ENCODE peak calls at places on chromosomes 1 and 21, in nine cellular contexts. M, B, O, X, D, R, I, G and N are unnamed samples. For H3K9me3, the result is how much of the 10 kb centered on the place peaks cover.

GRCh38 chr1:52751589-52752306 is 25.5 kb downstream of the ZYG11B start:
- DNase-seq in M (peak), B (no peak), O (no peak), X (no peak), D (peak), R (peak), I (no peak), G (no peak), N (no peak)

GRCh38 chr1:89739013-89739843 is 81.6 kb upstream of the LRRC8D start:
- DNase-seq in M (peak), B (no peak), O (no peak), X (no peak), D (no peak), R (no peak), I (peak), G (no peak), N (no peak)

GRCh38 chr1:15975358-15975804 is 520 bp downstream of the ZBTB17 start:
- DNase-seq in M (peak), B (no peak), O (peak), X (peak), D (peak), R (peak), I (peak), G (no peak), N (peak)

GRCh38 chr1:184164529-184164928 is 113.0 kb downstream of the TSEN15 start:
- DNase-seq in M (no peak), B (no peak), O (no peak), X (no peak), D (no peak), R (no peak), I (peak), G (no peak), N (no peak)

GRCh38 chr1:234286206-234286605 is 87.0 kb upstream of the COA6 start:
- DNase-seq in M (no peak), B (no peak), O (no peak), X (no peak), D (no peak), R (no peak), I (no peak), G (no peak), N (no peak)

GRCh38 chr1:232335751-232336274 is 294.1 kb downstream of the SIPA1L2 start:
- DNase-seq in M (no peak), B (no peak), O (no peak), X (no peak), D (no peak), R (no peak), I (no peak), G (no peak), N (no peak)

GRCh38 chr21:24418671-24419070 is 1188.6 kb downstream of the MRPL39 start:
- DNase-seq in M (no peak), B (no peak), O (no peak), X (no peak), D (no peak), R (no peak), I (no peak), G (no peak), N (no peak)

GRCh38 chr21:46153259-46154154 is 1.9 kb downstream of the FTCD start:
- DNase-seq in M (no peak), B (no peak), O (peak), X (peak), D (peak), R (peak), I (peak), G (peak), N (peak)

GRCh38 chr21:37562920-37563640 is 196.5 kb downstream of the DYRK1A start:
- DNase-seq in M (no peak), B (no peak), O (no peak), X (peak), D (no peak), R (no peak), I (no peak), G (no peak), N (no peak)

GRCh38 chr21:39003982-39004775 is 179.1 kb downstream of the PSMG1 start:
- DNase-seq in M (peak), B (no peak), O (no peak), X (no peak), D (no peak), R (peak), I (peak), G (no peak), N (no peak)

GRCh38 chr1:29772584-29772983 is 536.3 kb downstream of the PTPRU start:
- DNase-seq in M (no peak), B (no peak), O (no peak), X (no peak), D (no peak), R (no peak), I (no peak), G (no peak), N (no peak)

GRCh38 chr1:168365719-168366474 is 85.2 kb downstream of the TBX19 start:
- DNase-seq in M (no peak), B (no peak), O (no peak), X (no peak), D (no peak), R (no peak), I (no peak), G (no peak), N (peak)

GRCh38 chr1:161773791-161774190 is 7.7 kb downstream of the ATF6 start:
- DNase-seq in M (no peak), B (no peak), O (no peak), X (no peak), D (no peak), R (no peak), I (no peak), G (no peak), N (no peak)

GRCh38 chr1:64686828-64687724 is 57.8 kb upstream of the RAVER2 start:
- DNase-seq in M (peak), B (peak), O (peak), X (no peak), D (peak), R (peak), I (no peak), G (no peak), N (peak)

GRCh38 chr1:105793541-105794146 is 1262.8 kb upstream of the PRMT6 start:
- DNase-seq in M (no peak), B (no peak), O (no peak), X (no peak), D (peak), R (peak), I (peak), G (no peak), N (peak)

GRCh38 chr1:20670936-20671335 is 9.8 kb upstream of the DDOST start:
- DNase-seq in M (no peak), B (no peak), O (no peak), X (no peak), D (no peak), R (no peak), I (no peak), G (no peak), N (no peak)

GRCh38 chr1:54742262-54742661 is 22.1 kb downstream of the PARS2 start:
- DNase-seq in M (peak), B (no peak), O (no peak), X (no peak), D (no peak), R (peak), I (peak), G (no peak), N (no peak)

GRCh38 chr1:114719424-114719787 is 2.8 kb upstream of the NRAS start:
- DNase-seq in M (no peak), B (no peak), O (no peak), X (no peak), D (no peak), R (no peak), I (peak), G (no peak), N (peak)

GRCh38 chr1:150807257-150807637 is 813 bp downstream of the CTSK start:
- DNase-seq in M (no peak), B (no peak), O (no peak), X (no peak), D (peak), R (peak), I (peak), G (no peak), N (no peak)

GRCh38 chr1:10623391-10624145 is 148.8 kb downstream of the PEX14 start:
- DNase-seq in M (no peak), B (no peak), O (no peak), X (no peak), D (no peak), R (no peak), I (peak), G (no peak), N (no peak)

GRCh38 chr21:27129694-27130093 is 162.8 kb upstream of the ADAMTS5 start:
- DNase-seq in M (no peak), B (no peak), O (no peak), X (no peak), D (no peak), R (no peak), I (no peak), G (no peak), N (no peak)

GRCh38 chr1:112247036-112247597 is 148.9 kb upstream of the CTTNBP2NL start:
- DNase-seq in M (no peak), B (no peak), O (no peak), X (no peak), D (no peak), R (no peak), I (no peak), G (no peak), N (no peak)

GRCh38 chr1:112702420-112703261 is 4.3 kb downstream of the RHOC start:
- DNase-seq in M (no peak), B (no peak), O (no peak), X (no peak), D (no peak), R (no peak), I (peak), G (no peak), N (no peak)

GRCh38 chr1:218485241-218485928 is 140.2 kb downstream of the TGFB2 start:
- DNase-seq in M (peak), B (no peak), O (no peak), X (no peak), D (no peak), R (no peak), I (no peak), G (no peak), N (peak)

GRCh38 chr1:167065481-167065880 is 24.7 kb downstream of the GPA33 start:
- DNase-seq in M (no peak), B (no peak), O (no peak), X (no peak), D (no peak), R (no peak), I (no peak), G (no peak), N (no peak)

GRCh38 chr1:76901158-76901767 is 34.0 kb downstream of the ST6GALNAC5 start:
- DNase-seq in M (peak), B (peak), O (peak), X (no peak), D (peak), R (peak), I (peak), G (no peak), N (peak)

GRCh38 chr1:54595956-54596498 is 27.3 kb downstream of the FAM151A start:
- DNase-seq in M (no peak), B (no peak), O (no peak), X (no peak), D (no peak), R (no peak), I (peak), G (no peak), N (no peak)

GRCh38 chr1:231970684-231971083 is 344.1 kb downstream of the DISC1 start:
- DNase-seq in M (no peak), B (no peak), O (no peak), X (no peak), D (peak), R (no peak), I (no peak), G (no peak), N (peak)

GRCh38 chr1:85582687-85583354 is 2.3 kb downstream of the CCN1 start:
- DNase-seq in M (peak), B (no peak), O (no peak), X (no peak), D (no peak), R (peak), I (peak), G (no peak), N (peak)

GRCh38 chr1:156584813-156585212 is 5.3 kb downstream of the TTC24 start:
- DNase-seq in M (no peak), B (no peak), O (peak), X (no peak), D (no peak), R (no peak), I (peak), G (no peak), N (peak)

GRCh38 chr1:87279966-87280535 is 48.6 kb upstream of the LMO4 start:
- DNase-seq in M (peak), B (peak), O (no peak), X (no peak), D (peak), R (peak), I (no peak), G (no peak), N (peak)

GRCh38 chr1:79044974-79045650 is 38.6 kb upstream of the ADGRL4 start:
- DNase-seq in M (no peak), B (peak), O (no peak), X (no peak), D (peak), R (no peak), I (peak), G (no peak), N (no peak)

GRCh38 chr1:70319750-70320149 is 34.8 kb downstream of the ANKRD13C start:
- DNase-seq in M (peak), B (peak), O (peak), X (no peak), D (no peak), R (peak), I (no peak), G (no peak), N (peak)

GRCh38 chr1:32223683-32224082 is 1.5 kb downstream of the EIF3I start:
- DNase-seq in M (no peak), B (no peak), O (no peak), X (no peak), D (no peak), R (no peak), I (peak), G (no peak), N (no peak)

GRCh38 chr21:37522641-37523295 is 156.2 kb downstream of the DYRK1A start:
- DNase-seq in M (no peak), B (no peak), O (no peak), X (no peak), D (no peak), R (no peak), I (peak), G (no peak), N (no peak)

GRCh38 chr1:25355841-25356395 is 17.8 kb downstream of the TMEM50A start:
- DNase-seq in M (no peak), B (no peak), O (no peak), X (no peak), D (no peak), R (no peak), I (no peak), G (no peak), N (no peak)

GRCh38 chr1:44031051-44031899 is at the start of gene SLC6A9:
- DNase-seq in M (peak), B (no peak), O (no peak), X (peak), D (peak), R (peak), I (peak), G (peak), N (peak)

GRCh38 chr1:71350805-71351204 is 270.0 kb upstream of the ZRANB2 start:
- DNase-seq in M (peak), B (no peak), O (no peak), X (no peak), D (no peak), R (peak), I (no peak), G (no peak), N (peak)
- H3K9me3 ChIP-seq in M (under half), B (under half), O (under half), X (under half), D (under half), R (under half), I (under half), G (under half), N (under half)

DNA sequence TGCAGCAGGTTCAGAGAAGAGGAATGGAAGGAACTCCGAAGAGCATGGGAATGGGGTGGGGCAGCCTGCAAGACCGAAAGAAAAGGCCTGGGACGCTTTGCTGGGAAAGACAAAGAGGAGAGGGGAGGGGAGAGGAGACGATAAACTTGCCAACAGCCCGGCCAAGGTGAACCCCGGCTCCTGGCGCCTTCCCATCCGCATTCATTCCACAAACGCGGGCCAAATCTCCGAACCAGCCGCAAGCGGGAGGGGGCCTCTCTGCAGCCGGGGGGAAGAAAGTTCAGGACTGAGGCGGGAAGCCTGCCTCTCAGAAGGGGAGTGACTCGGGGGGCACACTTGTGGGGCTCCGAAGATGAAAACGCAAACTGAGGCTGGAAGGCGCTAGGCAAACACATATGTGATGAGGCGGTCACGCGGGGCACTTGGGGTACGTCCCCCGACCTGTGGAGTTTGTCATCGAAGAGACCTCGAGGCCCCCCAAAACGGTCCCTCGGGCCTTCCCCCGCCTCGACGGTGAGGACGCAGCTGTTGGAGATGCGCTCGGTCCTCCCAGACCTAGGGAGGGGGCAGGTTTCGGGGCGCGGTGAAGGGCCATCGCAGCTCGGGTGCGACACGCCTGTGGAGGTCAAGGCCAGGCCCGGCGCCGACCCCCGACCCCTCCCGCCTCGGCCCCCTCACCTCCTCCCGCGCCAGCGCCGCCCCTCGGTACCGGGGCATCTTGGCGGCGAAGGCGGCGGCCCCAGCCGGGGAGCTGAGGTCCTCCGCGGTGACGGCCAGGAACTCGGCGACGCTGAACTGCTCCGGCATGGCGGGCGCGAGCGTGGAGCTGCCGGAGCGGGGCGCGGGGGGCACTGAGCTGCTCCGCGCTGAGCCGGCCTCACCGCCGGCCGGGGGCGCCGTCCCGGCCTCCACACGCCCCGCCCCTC is at the start of gene ASAP3:
- DNase-seq in M (peak), B (no peak), O (no peak), X (peak), D (peak), R (peak), I (peak), G (peak), N (peak)
- TF ChIP-seq CTCF in M (peak), B (no peak), O (peak), X (no peak), D (no peak), R (peak), I (no peak), G (no peak), N (no peak)

GRCh38 chr21:40997831-40998230 is 150.9 kb upstream of the DSCAM start:
- DNase-seq in M (no peak), B (no peak), O (no peak), X (no peak), D (no peak), R (no peak), I (no peak), G (no peak), N (no peak)

DNA sequence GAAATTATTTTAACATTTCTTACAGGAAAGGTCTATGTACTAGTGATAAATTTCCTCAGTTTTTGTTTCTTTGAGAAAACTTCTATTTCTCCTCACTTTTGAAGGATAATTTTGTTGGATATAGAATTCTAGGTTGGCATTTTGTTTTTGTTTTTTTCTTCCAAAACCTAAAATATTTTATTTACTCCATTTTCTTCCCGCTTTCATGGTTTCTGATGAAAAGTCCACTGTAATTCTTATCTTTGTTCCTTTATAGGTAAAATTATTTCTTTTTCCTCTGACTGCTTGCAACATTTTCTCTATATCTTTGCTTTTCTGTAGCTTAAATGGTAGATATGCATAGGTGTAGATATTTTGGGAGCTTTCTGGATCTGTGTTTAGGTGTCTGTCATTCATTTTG is 153.9 kb upstream of the DSCAM start:
- DNase-seq in M (no peak), B (no peak), O (no peak), X (no peak), D (no peak), R (no peak), I (no peak), G (no peak), N (no peak)
- H3K9me3 ChIP-seq in M (under half), B (under half), O (under half), X (under half), D (under half), R (under half), I (under half), G (under half), N (under half)

GRCh38 chr1:153364181-153364580 is 6.5 kb downstream of the S100A9 start:
- DNase-seq in M (no peak), B (no peak), O (no peak), X (no peak), D (no peak), R (no peak), I (no peak), G (no peak), N (peak)

GRCh38 chr1:153365696-153366095 is 8.0 kb downstream of the S100A9 start:
- DNase-seq in M (no peak), B (no peak), O (no peak), X (no peak), D (no peak), R (no peak), I (no peak), G (no peak), N (no peak)

GRCh38 chr1:153366261-153366660 is 8.6 kb downstream of the S100A9 start:
- DNase-seq in M (no peak), B (no peak), O (no peak), X (no peak), D (no peak), R (no peak), I (peak), G (peak), N (no peak)

GRCh38 chr1:153363641-153364040 is 6.0 kb downstream of the S100A9 start:
- DNase-seq in M (no peak), B (no peak), O (no peak), X (no peak), D (no peak), R (no peak), I (no peak), G (peak), N (no peak)

GRCh38 chr1:153364766-153365678 is 7.4 kb downstream of the S100A9 start:
- DNase-seq in M (no peak), B (no peak), O (no peak), X (no peak), D (no peak), R (no peak), I (no peak), G (peak), N (peak)
- TF ChIP-seq CTCF in M (no peak), B (no peak), O (no peak), X (no peak), D (no peak), R (no peak), I (no peak), G (no peak), N (peak)

DNA sequence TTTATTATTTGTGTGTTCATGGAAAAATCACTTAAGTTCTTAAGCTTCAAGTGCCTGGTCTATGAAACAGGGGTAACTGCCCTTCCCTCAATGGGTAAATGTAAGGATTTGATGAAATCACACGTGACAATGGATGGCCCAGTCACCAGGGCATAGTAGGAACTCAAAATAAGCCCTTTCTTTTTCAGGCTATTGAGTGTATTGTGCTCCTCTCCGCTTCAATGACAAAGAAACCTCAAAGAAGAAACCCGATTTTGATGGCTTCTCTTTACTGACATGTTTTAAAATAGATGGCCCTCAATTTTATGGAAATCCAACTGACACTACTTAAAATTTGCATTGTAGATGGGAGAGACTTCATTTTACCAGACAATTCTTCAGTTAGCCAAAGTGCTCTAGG is 543.5 kb downstream of the OMA1 start:
- DNase-seq in M (no peak), B (no peak), O (no peak), X (no peak), D (no peak), R (no peak), I (no peak), G (no peak), N (no peak)
- H3K9me3 ChIP-seq in M (under half), B (under half), O (under half), X (under half), D (under half), R (under half), I (under half), G (under half), N (under half)

DNA sequence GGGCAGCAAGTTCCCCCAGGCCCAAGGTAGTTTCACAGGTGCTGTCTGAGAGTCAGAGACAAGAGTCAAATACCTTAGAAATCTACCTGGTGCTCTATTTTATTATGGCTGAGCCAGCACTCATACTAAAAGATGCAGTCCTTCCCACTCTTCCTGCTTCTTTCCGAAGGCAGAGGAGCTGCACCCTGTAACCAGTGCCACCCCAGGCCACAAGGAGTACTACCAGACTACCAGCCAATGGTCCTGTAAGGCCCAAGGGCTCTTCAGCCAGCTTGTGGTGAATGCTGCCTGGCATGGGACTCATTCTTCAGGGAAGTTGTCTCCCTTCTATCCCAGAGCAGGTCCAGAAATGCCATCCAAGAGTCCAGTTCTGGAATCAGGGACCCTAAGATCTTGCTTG is 203.8 kb upstream of the DUSP10 start:
- DNase-seq in M (no peak), B (no peak), O (no peak), X (no peak), D (peak), R (no peak), I (no peak), G (no peak), N (no peak)
- TF ChIP-seq CTCF in M (no peak), B (no peak), O (no peak), X (no peak), D (no peak), R (no peak), I (no peak), G (no peak), N (peak)